ENCODE peak calls at places on chromosomes 3 and 15, in ten cellular contexts. One of them, this sample, is unnamed.

GRCh38 chr3:43001094-43001553 is 22.0 kb downstream of the GASK1A start:
- DNase-seq in ELR: peak; percentile 2
- DNase-seq in GM04504: peak; percentile 86
- DNase-seq in renal cortical epithelial cell: peak; percentile 64
- DNase-seq in globus pallidus: peak; percentile 62
- DNase-seq in NCI-H460: no peak
- DNase-seq in RWPE2: no peak
- DNase-seq in stimulated activated CD4-positive, alpha-beta T cell treated with anti-CD3 and anti-CD28 coated beads, Interleukin-1b, Interleukin-23, amount 100 ng/mL, for 24 hours: no peak
- DNase-seq in iPS-NIHi11: peak; percentile 25
- DNase-seq in hypothalamus: no peak
- DNase-seq in this sample: no peak

GRCh38 chr3:143183668-143183970 is 64.0 kb downstream of the CHST2 start:
- DNase-seq in ELR: no peak
- DNase-seq in GM04504: no peak
- DNase-seq in renal cortical epithelial cell: no peak
- DNase-seq in globus pallidus: no peak
- DNase-seq in NCI-H460: no peak
- DNase-seq in RWPE2: no peak
- DNase-seq in stimulated activated CD4-positive, alpha-beta T cell treated with anti-CD3 and anti-CD28 coated beads, Interleukin-1b, Interleukin-23, amount 100 ng/mL, for 24 hours: no peak
- DNase-seq in iPS-NIHi11: no peak
- DNase-seq in hypothalamus: no peak
- DNase-seq in this sample: no peak

GRCh38 chr15:61086001-61086400 is 143.1 kb downstream of the RORA start:
- DNase-seq in ELR: no peak
- DNase-seq in GM04504: no peak
- DNase-seq in renal cortical epithelial cell: no peak
- DNase-seq in globus pallidus: no peak
- DNase-seq in NCI-H460: no peak
- DNase-seq in RWPE2: no peak
- DNase-seq in stimulated activated CD4-positive, alpha-beta T cell treated with anti-CD3 and anti-CD28 coated beads, Interleukin-1b, Interleukin-23, amount 100 ng/mL, for 24 hours: no peak
- DNase-seq in iPS-NIHi11: no peak
- DNase-seq in hypothalamus: no peak
- DNase-seq in this sample: no peak

GRCh38 chr3:129605593-129606521 is 619 bp downstream of the PLXND1 start:
- DNase-seq in ELR: peak; percentile 54
- DNase-seq in GM04504: no peak
- DNase-seq in renal cortical epithelial cell: no peak
- DNase-seq in globus pallidus: no peak
- DNase-seq in NCI-H460: no peak
- DNase-seq in RWPE2: no peak
- DNase-seq in stimulated activated CD4-positive, alpha-beta T cell treated with anti-CD3 and anti-CD28 coated beads, Interleukin-1b, Interleukin-23, amount 100 ng/mL, for 24 hours: peak; percentile 7
- DNase-seq in iPS-NIHi11: no peak
- DNase-seq in hypothalamus: no peak
- DNase-seq in this sample: no peak

GRCh38 chr3:186534113-186534669 is 10.0 kb downstream of the CRYGS start:
- DNase-seq in ELR: no peak
- DNase-seq in GM04504: no peak
- DNase-seq in renal cortical epithelial cell: no peak
- DNase-seq in globus pallidus: peak; percentile 25
- DNase-seq in NCI-H460: no peak
- DNase-seq in RWPE2: no peak
- DNase-seq in stimulated activated CD4-positive, alpha-beta T cell treated with anti-CD3 and anti-CD28 coated beads, Interleukin-1b, Interleukin-23, amount 100 ng/mL, for 24 hours: no peak
- DNase-seq in iPS-NIHi11: no peak
- DNase-seq in hypothalamus: no peak
- DNase-seq in this sample: no peak

GRCh38 chr3:44762170-44762677 is 630 bp downstream of the KIF15 start:
- DNase-seq in ELR: peak; percentile 36
- DNase-seq in GM04504: no peak
- DNase-seq in renal cortical epithelial cell: peak; percentile 9
- DNase-seq in globus pallidus: no peak
- DNase-seq in NCI-H460: no peak
- DNase-seq in RWPE2: no peak
- DNase-seq in stimulated activated CD4-positive, alpha-beta T cell treated with anti-CD3 and anti-CD28 coated beads, Interleukin-1b, Interleukin-23, amount 100 ng/mL, for 24 hours: no peak
- DNase-seq in iPS-NIHi11: no peak
- DNase-seq in hypothalamus: no peak
- DNase-seq in this sample: no peak

GRCh38 chr3:176931991-176932390 is 265.3 kb downstream of the TBL1XR1 start:
- DNase-seq in ELR: no peak
- DNase-seq in GM04504: no peak
- DNase-seq in renal cortical epithelial cell: no peak
- DNase-seq in globus pallidus: no peak
- DNase-seq in NCI-H460: no peak
- DNase-seq in RWPE2: no peak
- DNase-seq in stimulated activated CD4-positive, alpha-beta T cell treated with anti-CD3 and anti-CD28 coated beads, Interleukin-1b, Interleukin-23, amount 100 ng/mL, for 24 hours: no peak
- DNase-seq in iPS-NIHi11: no peak
- DNase-seq in hypothalamus: no peak
- DNase-seq in this sample: no peak

GRCh38 chr15:101448336-101448735 is 41.2 kb downstream of the PCSK6 start:
- DNase-seq in ELR: no peak
- DNase-seq in GM04504: no peak
- DNase-seq in renal cortical epithelial cell: no peak
- DNase-seq in globus pallidus: no peak
- DNase-seq in NCI-H460: no peak
- DNase-seq in RWPE2: peak; percentile 29
- DNase-seq in stimulated activated CD4-positive, alpha-beta T cell treated with anti-CD3 and anti-CD28 coated beads, Interleukin-1b, Interleukin-23, amount 100 ng/mL, for 24 hours: no peak
- DNase-seq in iPS-NIHi11: no peak
- DNase-seq in hypothalamus: no peak
- DNase-seq in this sample: no peak

GRCh38 chr3:123782488-123782887 is 101.6 kb downstream of the MYLK start:
- DNase-seq in ELR: no peak
- DNase-seq in GM04504: no peak
- DNase-seq in renal cortical epithelial cell: no peak
- DNase-seq in globus pallidus: no peak
- DNase-seq in NCI-H460: no peak
- DNase-seq in RWPE2: no peak
- DNase-seq in stimulated activated CD4-positive, alpha-beta T cell treated with anti-CD3 and anti-CD28 coated beads, Interleukin-1b, Interleukin-23, amount 100 ng/mL, for 24 hours: no peak
- DNase-seq in iPS-NIHi11: no peak
- DNase-seq in hypothalamus: no peak
- DNase-seq in this sample: no peak

GRCh38 chr3:123803521-123803920 is 80.6 kb downstream of the MYLK start:
- DNase-seq in ELR: no peak
- DNase-seq in GM04504: no peak
- DNase-seq in renal cortical epithelial cell: no peak
- DNase-seq in globus pallidus: no peak
- DNase-seq in NCI-H460: no peak
- DNase-seq in RWPE2: no peak
- DNase-seq in stimulated activated CD4-positive, alpha-beta T cell treated with anti-CD3 and anti-CD28 coated beads, Interleukin-1b, Interleukin-23, amount 100 ng/mL, for 24 hours: no peak
- DNase-seq in iPS-NIHi11: peak; percentile 39
- DNase-seq in hypothalamus: no peak
- DNase-seq in this sample: no peak

GRCh38 chr3:33636125-33636855 is 81.8 kb downstream of the CLASP2 start:
- DNase-seq in ELR: peak; percentile 78
- DNase-seq in GM04504: peak; percentile 29
- DNase-seq in renal cortical epithelial cell: peak; percentile 77
- DNase-seq in globus pallidus: peak; percentile 68
- DNase-seq in NCI-H460: peak; percentile 44
- DNase-seq in RWPE2: no peak
- DNase-seq in stimulated activated CD4-positive, alpha-beta T cell treated with anti-CD3 and anti-CD28 coated beads, Interleukin-1b, Interleukin-23, amount 100 ng/mL, for 24 hours: no peak
- DNase-seq in iPS-NIHi11: peak; percentile 37
- DNase-seq in hypothalamus: no peak
- DNase-seq in this sample: peak; percentile 51

GRCh38 chr15:80832676-80833075 is 53.5 kb downstream of the CEMIP start:
- DNase-seq in ELR: no peak
- DNase-seq in GM04504: no peak
- DNase-seq in renal cortical epithelial cell: no peak
- DNase-seq in globus pallidus: no peak
- DNase-seq in NCI-H460: no peak
- DNase-seq in RWPE2: no peak
- DNase-seq in stimulated activated CD4-positive, alpha-beta T cell treated with anti-CD3 and anti-CD28 coated beads, Interleukin-1b, Interleukin-23, amount 100 ng/mL, for 24 hours: no peak
- DNase-seq in iPS-NIHi11: no peak
- DNase-seq in hypothalamus: no peak
- DNase-seq in this sample: no peak

GRCh38 chr3:58244186-58244585 is 6.6 kb downstream of the ABHD6 start:
- DNase-seq in ELR: no peak
- DNase-seq in GM04504: no peak
- DNase-seq in renal cortical epithelial cell: no peak
- DNase-seq in globus pallidus: no peak
- DNase-seq in NCI-H460: no peak
- DNase-seq in RWPE2: no peak
- DNase-seq in stimulated activated CD4-positive, alpha-beta T cell treated with anti-CD3 and anti-CD28 coated beads, Interleukin-1b, Interleukin-23, amount 100 ng/mL, for 24 hours: no peak
- DNase-seq in iPS-NIHi11: no peak
- DNase-seq in hypothalamus: no peak
- DNase-seq in this sample: no peak

GRCh38 chr3:26623409-26624208 is 1.0 kb downstream of the LRRC3B start:
- DNase-seq in ELR: no peak
- DNase-seq in GM04504: no peak
- DNase-seq in renal cortical epithelial cell: no peak
- DNase-seq in globus pallidus: no peak
- DNase-seq in NCI-H460: no peak
- DNase-seq in RWPE2: no peak
- DNase-seq in stimulated activated CD4-positive, alpha-beta T cell treated with anti-CD3 and anti-CD28 coated beads, Interleukin-1b, Interleukin-23, amount 100 ng/mL, for 24 hours: no peak
- DNase-seq in iPS-NIHi11: peak; percentile 31
- DNase-seq in hypothalamus: no peak
- DNase-seq in this sample: no peak

GRCh38 chr3:8503871-8504610 is 2.4 kb downstream of the LMCD1 start:
- DNase-seq in ELR: no peak
- DNase-seq in GM04504: no peak
- DNase-seq in renal cortical epithelial cell: peak; percentile 40
- DNase-seq in globus pallidus: no peak
- DNase-seq in NCI-H460: no peak
- DNase-seq in RWPE2: no peak
- DNase-seq in stimulated activated CD4-positive, alpha-beta T cell treated with anti-CD3 and anti-CD28 coated beads, Interleukin-1b, Interleukin-23, amount 100 ng/mL, for 24 hours: no peak
- DNase-seq in iPS-NIHi11: no peak
- DNase-seq in hypothalamus: no peak
- DNase-seq in this sample: no peak

GRCh38 chr15:32974691-32975090 is 219.8 kb downstream of the FMN1 start:
- DNase-seq in ELR: no peak
- DNase-seq in GM04504: no peak
- DNase-seq in renal cortical epithelial cell: peak; percentile 51
- DNase-seq in globus pallidus: no peak
- DNase-seq in NCI-H460: no peak
- DNase-seq in RWPE2: no peak
- DNase-seq in stimulated activated CD4-positive, alpha-beta T cell treated with anti-CD3 and anti-CD28 coated beads, Interleukin-1b, Interleukin-23, amount 100 ng/mL, for 24 hours: no peak
- DNase-seq in iPS-NIHi11: no peak
- DNase-seq in hypothalamus: no peak
- DNase-seq in this sample: no peak

GRCh38 chr15:69298697-69299441 is at the start of gene PAQR5:
- DNase-seq in ELR: peak; percentile 43
- DNase-seq in GM04504: no peak
- DNase-seq in renal cortical epithelial cell: no peak
- DNase-seq in globus pallidus: no peak
- DNase-seq in NCI-H460: no peak
- DNase-seq in RWPE2: peak; percentile 70
- DNase-seq in stimulated activated CD4-positive, alpha-beta T cell treated with anti-CD3 and anti-CD28 coated beads, Interleukin-1b, Interleukin-23, amount 100 ng/mL, for 24 hours: no peak
- DNase-seq in iPS-NIHi11: peak; percentile 91
- DNase-seq in hypothalamus: no peak
- DNase-seq in this sample: no peak

GRCh38 chr15:99977945-99978344 is 244.7 kb upstream of the LYSMD4 start:
- DNase-seq in ELR: no peak
- DNase-seq in GM04504: no peak
- DNase-seq in renal cortical epithelial cell: no peak
- DNase-seq in globus pallidus: no peak
- DNase-seq in NCI-H460: no peak
- DNase-seq in RWPE2: no peak
- DNase-seq in stimulated activated CD4-positive, alpha-beta T cell treated with anti-CD3 and anti-CD28 coated beads, Interleukin-1b, Interleukin-23, amount 100 ng/mL, for 24 hours: no peak
- DNase-seq in iPS-NIHi11: no peak
- DNase-seq in hypothalamus: no peak
- DNase-seq in this sample: no peak

GRCh38 chr15:53791616-53792015 is 32.2 kb upstream of the WDR72 start:
- DNase-seq in ELR: no peak
- DNase-seq in GM04504: no peak
- DNase-seq in renal cortical epithelial cell: peak; percentile 87
- DNase-seq in globus pallidus: no peak
- DNase-seq in NCI-H460: no peak
- DNase-seq in RWPE2: no peak
- DNase-seq in stimulated activated CD4-positive, alpha-beta T cell treated with anti-CD3 and anti-CD28 coated beads, Interleukin-1b, Interleukin-23, amount 100 ng/mL, for 24 hours: no peak
- DNase-seq in iPS-NIHi11: no peak
- DNase-seq in hypothalamus: no peak
- DNase-seq in this sample: no peak

GRCh38 chr15:64716452-64716851 is 58.9 kb downstream of the RBPMS2 start:
- DNase-seq in ELR: no peak
- DNase-seq in GM04504: no peak
- DNase-seq in renal cortical epithelial cell: no peak
- DNase-seq in globus pallidus: no peak
- DNase-seq in NCI-H460: no peak
- DNase-seq in RWPE2: no peak
- DNase-seq in stimulated activated CD4-positive, alpha-beta T cell treated with anti-CD3 and anti-CD28 coated beads, Interleukin-1b, Interleukin-23, amount 100 ng/mL, for 24 hours: no peak
- DNase-seq in iPS-NIHi11: no peak
- DNase-seq in hypothalamus: no peak
- DNase-seq in this sample: no peak

GRCh38 chr3:70065666-70066253 is 66.2 kb downstream of the SAMMSON start:
- DNase-seq in ELR: peak; percentile 6
- DNase-seq in GM04504: no peak
- DNase-seq in renal cortical epithelial cell: no peak
- DNase-seq in globus pallidus: no peak
- DNase-seq in NCI-H460: no peak
- DNase-seq in RWPE2: no peak
- DNase-seq in stimulated activated CD4-positive, alpha-beta T cell treated with anti-CD3 and anti-CD28 coated beads, Interleukin-1b, Interleukin-23, amount 100 ng/mL, for 24 hours: no peak
- DNase-seq in iPS-NIHi11: peak; percentile 42
- DNase-seq in hypothalamus: no peak
- DNase-seq in this sample: no peak

GRCh38 chr15:91165850-91166249 is 65.8 kb downstream of the SV2B start:
- DNase-seq in ELR: no peak
- DNase-seq in GM04504: no peak
- DNase-seq in renal cortical epithelial cell: no peak
- DNase-seq in globus pallidus: no peak
- DNase-seq in NCI-H460: no peak
- DNase-seq in RWPE2: no peak
- DNase-seq in stimulated activated CD4-positive, alpha-beta T cell treated with anti-CD3 and anti-CD28 coated beads, Interleukin-1b, Interleukin-23, amount 100 ng/mL, for 24 hours: no peak
- DNase-seq in iPS-NIHi11: no peak
- DNase-seq in hypothalamus: no peak
- DNase-seq in this sample: no peak

GRCh38 chr3:154571827-154572226 is 141.8 kb upstream of the GPR149 start:
- DNase-seq in ELR: no peak
- DNase-seq in GM04504: no peak
- DNase-seq in renal cortical epithelial cell: no peak
- DNase-seq in globus pallidus: no peak
- DNase-seq in NCI-H460: no peak
- DNase-seq in RWPE2: no peak
- DNase-seq in stimulated activated CD4-positive, alpha-beta T cell treated with anti-CD3 and anti-CD28 coated beads, Interleukin-1b, Interleukin-23, amount 100 ng/mL, for 24 hours: no peak
- DNase-seq in iPS-NIHi11: no peak
- DNase-seq in hypothalamus: no peak
- DNase-seq in this sample: no peak

GRCh38 chr15:71780349-71780976 is 29.9 kb upstream of the NR2E3 start:
- DNase-seq in ELR: peak; percentile 79
- DNase-seq in GM04504: no peak
- DNase-seq in renal cortical epithelial cell: peak; percentile 79
- DNase-seq in globus pallidus: peak; percentile 12
- DNase-seq in NCI-H460: peak; percentile 64
- DNase-seq in RWPE2: no peak
- DNase-seq in stimulated activated CD4-positive, alpha-beta T cell treated with anti-CD3 and anti-CD28 coated beads, Interleukin-1b, Interleukin-23, amount 100 ng/mL, for 24 hours: peak; percentile 11
- DNase-seq in iPS-NIHi11: peak; percentile 84
- DNase-seq in hypothalamus: no peak
- DNase-seq in this sample: peak; percentile 52

GRCh38 chr3:119598410-119599098 is 869 bp downstream of the PLA1A start:
- DNase-seq in ELR: no peak
- DNase-seq in GM04504: no peak
- DNase-seq in renal cortical epithelial cell: peak; percentile 69
- DNase-seq in globus pallidus: no peak
- DNase-seq in NCI-H460: no peak
- DNase-seq in RWPE2: no peak
- DNase-seq in stimulated activated CD4-positive, alpha-beta T cell treated with anti-CD3 and anti-CD28 coated beads, Interleukin-1b, Interleukin-23, amount 100 ng/mL, for 24 hours: no peak
- DNase-seq in iPS-NIHi11: no peak
- DNase-seq in hypothalamus: no peak
- DNase-seq in this sample: no peak

GRCh38 chr3:125143538-125143937 is 69.0 kb downstream of the SLC12A8 start:
- DNase-seq in ELR: no peak
- DNase-seq in GM04504: no peak
- DNase-seq in renal cortical epithelial cell: no peak
- DNase-seq in globus pallidus: no peak
- DNase-seq in NCI-H460: no peak
- DNase-seq in RWPE2: no peak
- DNase-seq in stimulated activated CD4-positive, alpha-beta T cell treated with anti-CD3 and anti-CD28 coated beads, Interleukin-1b, Interleukin-23, amount 100 ng/mL, for 24 hours: no peak
- DNase-seq in iPS-NIHi11: no peak
- DNase-seq in hypothalamus: no peak
- DNase-seq in this sample: no peak

GRCh38 chr3:117118604-117119003 is 409.0 kb downstream of the TUSC7 start:
- DNase-seq in ELR: no peak
- DNase-seq in GM04504: no peak
- DNase-seq in renal cortical epithelial cell: no peak
- DNase-seq in globus pallidus: no peak
- DNase-seq in NCI-H460: no peak
- DNase-seq in RWPE2: no peak
- DNase-seq in stimulated activated CD4-positive, alpha-beta T cell treated with anti-CD3 and anti-CD28 coated beads, Interleukin-1b, Interleukin-23, amount 100 ng/mL, for 24 hours: no peak
- DNase-seq in iPS-NIHi11: no peak
- DNase-seq in hypothalamus: no peak
- DNase-seq in this sample: no peak

GRCh38 chr15:99495430-99496301 is 70.1 kb upstream of the MEF2A start:
- DNase-seq in ELR: no peak
- DNase-seq in GM04504: no peak
- DNase-seq in renal cortical epithelial cell: no peak
- DNase-seq in globus pallidus: peak; percentile 20
- DNase-seq in NCI-H460: no peak
- DNase-seq in RWPE2: no peak
- DNase-seq in stimulated activated CD4-positive, alpha-beta T cell treated with anti-CD3 and anti-CD28 coated beads, Interleukin-1b, Interleukin-23, amount 100 ng/mL, for 24 hours: no peak
- DNase-seq in iPS-NIHi11: no peak
- DNase-seq in hypothalamus: no peak
- DNase-seq in this sample: no peak

This sample was measured in HFF-Myc.